ENCODE peak calls at places on chromosome 7, in eight cellular contexts. V is stimulated activated CD4-positive, alpha-beta T cell treated with anti-CD3 and anti-CD28 coated beads, Interleukin-1b, Interleukin-23, amount 100 ng/mL, for 24 hours; W is occipital lobe; R is smooth muscle cell of the brain vasculature; E is nucleus accumbens; J is coronary artery; U is SK-N-SH; N is amniotic epithelial cell. C is an unnamed sample.

GRCh38 chr7:143988986-143989745 is 11.0 kb upstream of the OR6B1 start:
- DNase-seq in V (no peak), W (no peak), R (no peak), E (no peak), J (no peak), U (no peak), N (peak), C (no peak)

GRCh38 chr7:128381161-128381821 is 19.8 kb upstream of the PRRT4 start:
- DNase-seq in V (no peak), W (no peak), R (no peak), E (no peak), J (peak), U (peak), N (no peak), C (no peak)

GRCh38 chr7:29019896-29020295 is 61.8 kb upstream of the TRIL start:
- DNase-seq in V (no peak), W (peak), R (no peak), E (no peak), J (no peak), U (peak), N (no peak), C (no peak)

GRCh38 chr7:5423272-5423843 is at the start of gene TNRC18:
- DNase-seq in V (no peak), W (no peak), R (no peak), E (peak), J (peak), U (peak), N (no peak), C (no peak)

GRCh38 chr7:28811003-28811402 is 147.1 kb downstream of the TRIL start:
- DNase-seq in V (no peak), W (no peak), R (no peak), E (no peak), J (no peak), U (no peak), N (no peak), C (no peak)

GRCh38 chr7:51376420-51377092 is 59.9 kb upstream of the COBL start:
- DNase-seq in V (no peak), W (no peak), R (no peak), E (no peak), J (no peak), U (no peak), N (peak), C (no peak)

GRCh38 chr7:93150200-93150835 is 2.1 kb upstream of the SAMD9L start:
- DNase-seq in V (no peak), W (no peak), R (no peak), E (no peak), J (no peak), U (no peak), N (peak), C (no peak)

GRCh38 chr7:51009716-51010496 is 227.2 kb upstream of the GRB10 start:
- DNase-seq in V (no peak), W (no peak), R (no peak), E (no peak), J (peak), U (no peak), N (peak), C (no peak)

GRCh38 chr7:84317536-84317935 is 122.9 kb upstream of the SEMA3A start:
- DNase-seq in V (no peak), W (no peak), R (no peak), E (no peak), J (no peak), U (no peak), N (peak), C (no peak)

GRCh38 chr7:101636822-101637623 is 7.9 kb upstream of the MYL10 start:
- DNase-seq in V (no peak), W (no peak), R (no peak), E (no peak), J (no peak), U (peak), N (peak), C (no peak)

GRCh38 chr7:96311967-96312366 is 9.9 kb downstream of the SLC25A13 start:
- DNase-seq in V (no peak), W (peak), R (no peak), E (no peak), J (no peak), U (no peak), N (peak), C (no peak)

GRCh38 chr7:152177696-152178404 is 152.4 kb downstream of the GALNT11 start:
- DNase-seq in V (no peak), W (no peak), R (no peak), E (no peak), J (no peak), U (no peak), N (peak), C (no peak)

GRCh38 chr7:57685418-57685817 is 235.4 kb downstream of the ZNF716 start:
- DNase-seq in V (no peak), W (no peak), R (no peak), E (no peak), J (no peak), U (no peak), N (no peak), C (no peak)

GRCh38 chr7:17043012-17043877 is 161.5 kb upstream of the AGR3 start:
- DNase-seq in V (no peak), W (no peak), R (no peak), E (no peak), J (no peak), U (no peak), N (peak), C (no peak)

GRCh38 chr7:6700793-6701192 is 6.0 kb downstream of the ZNF12 start:
- DNase-seq in V (no peak), W (no peak), R (no peak), E (no peak), J (no peak), U (no peak), N (no peak), C (no peak)

GRCh38 chr7:36777062-36777461 is 52.8 kb upstream of the AOAH start:
- DNase-seq in V (no peak), W (no peak), R (no peak), E (no peak), J (no peak), U (no peak), N (no peak), C (no peak)

GRCh38 chr7:79434098-79434497 is 19.4 kb downstream of the MAGI2 start:
- DNase-seq in V (no peak), W (no peak), R (no peak), E (no peak), J (no peak), U (no peak), N (peak), C (no peak)

GRCh38 chr7:155382802-155383171 is 75.1 kb upstream of the EN2 start:
- DNase-seq in V (no peak), W (no peak), R (no peak), E (no peak), J (no peak), U (no peak), N (no peak), C (no peak)

GRCh38 chr7:42065942-42066341 is 171.1 kb downstream of the GLI3 start:
- DNase-seq in V (no peak), W (no peak), R (peak), E (no peak), J (no peak), U (no peak), N (no peak), C (no peak)